ENCODE peak calls at places on chromosomes 16 and 17, in four cellular contexts. Y, C, W and D are unnamed samples.

GRCh38 chr17:79338142-79338541 is 263.5 kb downstream of the ENGASE start:
- DNase-seq in Y (no peak), C (no peak), W (no peak), D (no peak)

GRCh38 chr17:31585280-31585630 is 193.8 kb downstream of the RAB11FIP4 start:
- DNase-seq in Y (no peak), C (no peak), W (no peak), D (no peak)

GRCh38 chr17:55426851-55427586 is 5.4 kb upstream of the MMD start:
- DNase-seq in Y (no peak), C (no peak), W (no peak), D (no peak)

GRCh38 chr17:21253646-21254441 is 634 bp upstream of the NATD1 start:
- DNase-seq in Y (no peak), C (no peak), W (no peak), D (no peak)

GRCh38 chr17:82935944-82936767 is 96.3 kb upstream of the ZNF750 start:
- DNase-seq in Y (peak), C (peak), W (no peak), D (no peak)

GRCh38 chr16:78210305-78210704 is 110.9 kb downstream of the WWOX start:
- DNase-seq in Y (no peak), C (no peak), W (no peak), D (no peak)

GRCh38 chr17:58703137-58703846 is 10.9 kb downstream of the RAD51C start:
- DNase-seq in Y (no peak), C (no peak), W (no peak), D (no peak)

GRCh38 chr16:50559804-50560514 is 11.8 kb downstream of the NKD1 start:
- DNase-seq in Y (no peak), C (no peak), W (no peak), D (no peak)

GRCh38 chr17:39617446-39618251 is 9.1 kb upstream of the PPP1R1B start:
- DNase-seq in Y (peak), C (peak), W (peak), D (peak)

GRCh38 chr16:58000706-58001676 is at the start of gene USB1:
- DNase-seq in Y (peak), C (peak), W (peak), D (peak)

GRCh38 chr16:4410335-4411075 is 5.9 kb downstream of the CORO7 start:
- DNase-seq in Y (no peak), C (no peak), W (no peak), D (no peak)

GRCh38 chr16:85928411-85928820 is 29.5 kb downstream of the IRF8 start:
- DNase-seq in Y (no peak), C (no peak), W (no peak), D (no peak)

GRCh38 chr17:30130121-30130520 is 13.5 kb downstream of the NSRP1 start:
- DNase-seq in Y (no peak), C (no peak), W (no peak), D (no peak)

GRCh38 chr17:60752873-60753577 is 75.4 kb downstream of the BCAS3 start:
- DNase-seq in Y (no peak), C (no peak), W (no peak), D (no peak)

GRCh38 chr17:81364278-81365147 is 30.7 kb upstream of the BAHCC1 start:
- DNase-seq in Y (no peak), C (no peak), W (no peak), D (no peak)

GRCh38 chr16:66459878-66460277 is 32.8 kb downstream of the BEAN1 start:
- DNase-seq in Y (no peak), C (no peak), W (no peak), D (no peak)

GRCh38 chr17:57455063-57455914 is 199.0 kb downstream of the MSI2 start:
- DNase-seq in Y (no peak), C (no peak), W (no peak), D (no peak)

GRCh38 chr17:10380631-10381408 is 8.0 kb upstream of the MYH13 start:
- DNase-seq in Y (no peak), C (no peak), W (no peak), D (no peak)

GRCh38 chr16:21950782-21951521 is 2.2 kb upstream of the UQCRC2 start:
- DNase-seq in Y (no peak), C (no peak), W (no peak), D (no peak)

GRCh38 chr16:21949713-21950260 is 3.4 kb upstream of the UQCRC2 start:
- DNase-seq in Y (no peak), C (no peak), W (no peak), D (no peak)

GRCh38 chr16:21952040-21952792 is 945 bp upstream of the UQCRC2 start:
- DNase-seq in Y (peak), C (peak), W (peak), D (peak)

GRCh38 chr16:21943571-21943970 is 9.6 kb upstream of the UQCRC2 start:
- DNase-seq in Y (no peak), C (no peak), W (no peak), D (no peak)

DNA sequence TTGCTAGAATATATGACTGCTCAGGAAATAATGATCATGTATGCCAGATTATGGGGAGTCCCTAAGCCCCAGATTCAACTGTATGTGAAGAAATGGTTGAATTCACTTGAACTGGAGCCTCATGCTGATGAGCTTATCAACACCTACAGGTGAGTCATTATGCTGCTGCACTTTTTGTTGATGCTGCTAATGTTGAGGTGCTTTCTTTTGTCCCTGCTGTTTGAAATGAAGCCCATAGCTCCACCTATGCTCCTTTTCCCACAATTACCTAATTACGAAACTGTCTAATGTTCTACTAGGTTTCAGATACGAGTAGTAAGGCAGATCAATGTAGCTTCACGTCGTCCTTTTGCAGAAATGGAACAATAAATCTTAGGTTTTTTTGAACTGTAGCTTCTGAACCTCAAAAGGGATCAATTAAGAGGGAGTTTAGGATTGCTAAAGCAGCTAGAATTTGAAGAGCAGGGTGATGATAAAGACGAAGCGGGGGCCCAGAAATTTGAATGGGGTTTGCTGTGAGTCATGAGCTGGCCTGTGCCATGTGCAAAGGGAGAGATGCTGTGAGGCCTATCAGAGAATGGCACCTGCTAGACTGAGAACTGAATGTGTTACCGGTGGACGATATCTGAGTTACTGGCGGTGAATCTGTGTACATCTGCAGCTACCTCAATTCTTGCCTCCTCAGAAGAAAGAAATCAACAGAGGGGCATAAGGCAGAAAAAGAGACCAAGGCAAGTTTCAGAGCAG is 6.1 kb upstream of the UQCRC2 start:
- DNase-seq in Y (no peak), C (no peak), W (no peak), D (no peak)
- TF ChIP-seq CTCF in Y (no peak), C (no peak), W (no peak), D (no peak)

DNA sequence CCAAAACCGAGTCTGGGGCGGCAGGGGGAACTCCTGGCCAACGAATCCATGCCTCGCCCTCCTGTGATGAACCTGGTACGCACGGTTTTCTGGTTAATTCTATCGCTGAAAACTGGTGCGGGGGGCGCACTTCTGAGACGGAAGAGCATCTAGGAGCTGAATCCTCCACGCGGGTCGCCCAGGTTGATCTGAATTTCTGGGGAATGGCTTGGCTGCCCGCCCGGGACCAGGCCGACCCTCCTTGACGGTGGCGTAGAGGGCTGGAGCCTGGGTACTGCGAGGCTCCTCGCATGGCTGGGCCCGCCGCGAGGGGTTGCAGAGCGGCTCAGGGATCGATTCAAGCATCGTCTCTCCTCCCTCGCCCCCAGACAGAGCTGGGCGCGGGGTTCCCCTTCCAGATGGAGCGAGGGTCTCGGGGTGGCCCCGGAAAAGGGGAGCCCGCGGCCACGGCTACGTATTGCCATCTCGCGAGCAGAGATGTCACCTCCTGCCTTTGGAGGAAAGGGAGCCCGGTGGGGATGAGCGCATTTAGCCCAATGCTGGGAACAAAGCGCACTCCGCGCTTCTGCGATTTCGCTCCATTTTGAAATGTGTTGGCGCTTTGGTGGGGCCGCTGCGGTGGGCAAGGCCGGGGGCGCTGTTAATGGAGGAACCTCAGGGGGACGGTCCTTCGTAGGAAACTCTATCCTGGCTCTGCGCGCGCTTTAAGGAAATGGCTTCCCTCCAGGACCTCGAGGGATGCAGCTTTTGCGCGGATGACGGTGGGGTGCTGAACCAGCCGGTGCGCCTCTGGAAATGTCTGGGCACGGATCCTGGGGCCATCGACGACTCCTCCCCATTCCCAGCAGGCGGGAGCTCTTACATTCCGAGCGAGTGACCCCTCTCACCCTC is 2.7 kb downstream of the MAPT start:
- DNase-seq in Y (no peak), C (no peak), W (no peak), D (no peak)
- TF ChIP-seq CTCF in Y (no peak), C (no peak), W (no peak), D (no peak)

GRCh38 chr17:44385287-44386181 is 3.9 kb downstream of the ITGA2B start:
- DNase-seq in Y (peak), C (peak), W (peak), D (peak)
- TF ChIP-seq CTCF in Y (peak), C (no peak), W (no peak), D (no peak)

GRCh38 chr17:42937712-42938596 is 26.3 kb downstream of the AARSD1 start:
- DNase-seq in Y (peak), C (no peak), W (no peak), D (no peak)
- TF ChIP-seq CTCF in Y (peak), C (peak), W (no peak), D (no peak)

GRCh38 chr17:163514-164103 is 17.8 kb downstream of the DOC2B start:
- DNase-seq in Y (no peak), C (no peak), W (no peak), D (no peak)
- TF ChIP-seq CTCF in Y (no peak), C (no peak), W (no peak), D (no peak)

DNA sequence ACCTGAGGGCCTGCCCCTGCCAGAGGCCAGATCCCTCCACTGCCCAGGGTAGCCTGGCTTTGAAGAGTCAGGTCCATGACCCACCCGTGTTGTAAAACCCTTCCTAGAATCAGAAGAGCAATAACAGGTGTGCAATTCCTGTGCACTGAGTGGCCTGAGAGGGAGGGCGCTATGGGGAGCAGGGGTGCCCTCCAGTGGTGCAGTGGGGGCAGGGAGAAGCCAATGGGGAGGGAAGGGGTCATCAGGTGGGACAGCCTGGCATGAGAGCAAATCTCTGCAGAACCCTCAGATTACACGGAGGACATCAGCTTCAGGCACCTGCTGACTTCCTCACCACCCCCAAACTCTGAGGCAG is 72.9 kb upstream of the ZNF469 start:
- DNase-seq in Y (no peak), C (peak), W (no peak), D (no peak)
- TF ChIP-seq CTCF in Y (peak), C (peak), W (no peak), D (no peak)